ENCODE peak calls at places on chromosome 6, in six cellular contexts. O is endothelial cell, J is Peyer's patch, X is heart left ventricle, Y is nephron progenitor cell, B is left lung. P is an unnamed sample.

GRCh38 chr6:113457156-113457555 is 400.0 kb upstream of the MARCKS start:
- DNase-seq in O (no peak), J (no peak), X (no peak), Y (no peak), B (no peak), P (no peak)

GRCh38 chr6:166581091-166581511 is 5.4 kb downstream of the RAMACL start:
- DNase-seq in O (no peak), J (no peak), X (no peak), Y (no peak), B (no peak), P (no peak)

GRCh38 chr6:797479-798077 is 104.6 kb upstream of the EXOC2 start:
- DNase-seq in O (peak), J (peak), X (no peak), Y (peak), B (no peak), P (peak)

GRCh38 chr6:52346503-52346902 is 15.4 kb upstream of the PAQR8 start:
- DNase-seq in O (no peak), J (no peak), X (no peak), Y (no peak), B (no peak), P (no peak)

GRCh38 chr6:56890683-56891429 is 64.1 kb upstream of the BEND6 start:
- DNase-seq in O (no peak), J (no peak), X (no peak), Y (no peak), B (no peak), P (no peak)

GRCh38 chr6:73299171-73300073 is 36.4 kb upstream of the KHDC1 start:
- DNase-seq in O (no peak), J (no peak), X (no peak), Y (no peak), B (peak), P (no peak)

GRCh38 chr6:110938176-110938575 is 20.3 kb upstream of the GTF3C6 start:
- DNase-seq in O (no peak), J (no peak), X (no peak), Y (no peak), B (no peak), P (no peak)

GRCh38 chr6:149842331-149842730 is 21.8 kb downstream of the LRP11 start:
- DNase-seq in O (no peak), J (no peak), X (no peak), Y (no peak), B (no peak), P (no peak)

GRCh38 chr6:15113587-15113986 is 132.3 kb upstream of the JARID2 start:
- DNase-seq in O (no peak), J (no peak), X (no peak), Y (no peak), B (no peak), P (no peak)

GRCh38 chr6:123118811-123119210 is 122.8 kb downstream of the CLVS2 start:
- DNase-seq in O (no peak), J (no peak), X (no peak), Y (no peak), B (no peak), P (no peak)

GRCh38 chr6:41901882-41902519 is 6.8 kb upstream of the USP49 start:
- DNase-seq in O (peak), J (peak), X (no peak), Y (no peak), B (no peak), P (no peak)

GRCh38 chr6:155181498-155181897 is 82.3 kb upstream of the CLDN20 start:
- DNase-seq in O (no peak), J (no peak), X (no peak), Y (no peak), B (no peak), P (no peak)

GRCh38 chr6:6543181-6543879 is 45.2 kb upstream of the LY86 start:
- DNase-seq in O (no peak), J (no peak), X (no peak), Y (no peak), B (no peak), P (no peak)

GRCh38 chr6:132286298-132287019 is 114.8 kb downstream of the MOXD1 start:
- DNase-seq in O (no peak), J (no peak), X (no peak), Y (no peak), B (no peak), P (no peak)

GRCh38 chr6:71556141-71556540 is 267.5 kb downstream of the OGFRL1 start:
- DNase-seq in O (no peak), J (no peak), X (no peak), Y (no peak), B (peak), P (no peak)

GRCh38 chr6:54291146-54291545 is 17.1 kb upstream of the TINAG start:
- DNase-seq in O (no peak), J (no peak), X (no peak), Y (no peak), B (no peak), P (no peak)

GRCh38 chr6:134908906-134909516 is 40.9 kb downstream of the ALDH8A1 start:
- DNase-seq in O (no peak), J (peak), X (peak), Y (no peak), B (no peak), P (no peak)

GRCh38 chr6:114284281-114284680 is 58.5 kb downstream of the HS3ST5 start:
- DNase-seq in O (no peak), J (no peak), X (no peak), Y (no peak), B (no peak), P (no peak)

GRCh38 chr6:148745926-148746325 is 904 bp upstream of the UST start:
- DNase-seq in O (no peak), J (no peak), X (no peak), Y (no peak), B (no peak), P (no peak)

GRCh38 chr6:109139109-109139508 is 43.8 kb downstream of the CEP57L1 start:
- DNase-seq in O (no peak), J (no peak), X (no peak), Y (no peak), B (no peak), P (no peak)

GRCh38 chr6:139982652-139983051 is 608.2 kb upstream of the CITED2 start:
- DNase-seq in O (no peak), J (no peak), X (no peak), Y (no peak), B (no peak), P (no peak)

GRCh38 chr6:93388070-93388469 is 31.3 kb downstream of the EPHA7 start:
- DNase-seq in O (no peak), J (no peak), X (no peak), Y (no peak), B (no peak), P (no peak)

GRCh38 chr6:52937908-52938307 is 28.4 kb upstream of the GSTA3 start:
- DNase-seq in O (no peak), J (no peak), X (no peak), Y (no peak), B (no peak), P (no peak)

DNA sequence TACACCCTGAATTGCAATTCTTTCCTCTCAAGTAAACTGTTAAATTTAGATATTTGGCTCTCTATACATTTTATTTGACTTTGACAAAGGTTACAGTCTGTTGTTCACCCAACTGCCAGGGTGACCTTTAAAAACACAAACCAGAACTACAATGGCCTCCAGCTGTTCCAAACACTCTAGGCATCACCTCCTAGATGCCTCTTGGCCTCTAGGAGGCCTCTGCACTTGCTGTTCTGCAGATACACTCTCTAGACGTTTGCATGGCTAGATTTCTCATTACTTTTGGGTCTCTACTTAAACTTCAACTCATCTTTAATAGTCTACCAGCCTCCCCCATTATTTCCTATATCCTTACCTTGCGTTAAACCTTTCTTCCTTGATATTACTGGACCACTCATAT is 102.8 kb upstream of the BEND3 start:
- DNase-seq in O (no peak), J (no peak), X (no peak), Y (no peak), B (no peak), P (no peak)
- TF ChIP-seq CTCF in O (no peak), J (no peak), X (no peak), Y (no peak), B (no peak), P (no peak)

GRCh38 chr6:25193865-25194679 is 85.1 kb upstream of the CARMIL1 start:
- DNase-seq in O (no peak), J (no peak), X (no peak), Y (no peak), B (no peak), P (no peak)
- TF ChIP-seq CTCF in O (no peak), J (no peak), X (no peak), Y (no peak), B (no peak), P (no peak)

GRCh38 chr6:34970962-34971361 is 81.9 kb downstream of the ANKS1A start:
- DNase-seq in O (no peak), J (no peak), X (no peak), Y (no peak), B (no peak), P (no peak)

GRCh38 chr6:34969662-34970265 is 80.7 kb downstream of the ANKS1A start:
- DNase-seq in O (no peak), J (no peak), X (no peak), Y (no peak), B (no peak), P (no peak)

GRCh38 chr6:34974249-34974642 is 85.2 kb downstream of the ANKS1A start:
- DNase-seq in O (no peak), J (no peak), X (no peak), Y (no peak), B (no peak), P (no peak)

GRCh38 chr6:34970487-34970886 is 81.4 kb downstream of the ANKS1A start:
- DNase-seq in O (no peak), J (no peak), X (no peak), Y (no peak), B (no peak), P (no peak)

DNA sequence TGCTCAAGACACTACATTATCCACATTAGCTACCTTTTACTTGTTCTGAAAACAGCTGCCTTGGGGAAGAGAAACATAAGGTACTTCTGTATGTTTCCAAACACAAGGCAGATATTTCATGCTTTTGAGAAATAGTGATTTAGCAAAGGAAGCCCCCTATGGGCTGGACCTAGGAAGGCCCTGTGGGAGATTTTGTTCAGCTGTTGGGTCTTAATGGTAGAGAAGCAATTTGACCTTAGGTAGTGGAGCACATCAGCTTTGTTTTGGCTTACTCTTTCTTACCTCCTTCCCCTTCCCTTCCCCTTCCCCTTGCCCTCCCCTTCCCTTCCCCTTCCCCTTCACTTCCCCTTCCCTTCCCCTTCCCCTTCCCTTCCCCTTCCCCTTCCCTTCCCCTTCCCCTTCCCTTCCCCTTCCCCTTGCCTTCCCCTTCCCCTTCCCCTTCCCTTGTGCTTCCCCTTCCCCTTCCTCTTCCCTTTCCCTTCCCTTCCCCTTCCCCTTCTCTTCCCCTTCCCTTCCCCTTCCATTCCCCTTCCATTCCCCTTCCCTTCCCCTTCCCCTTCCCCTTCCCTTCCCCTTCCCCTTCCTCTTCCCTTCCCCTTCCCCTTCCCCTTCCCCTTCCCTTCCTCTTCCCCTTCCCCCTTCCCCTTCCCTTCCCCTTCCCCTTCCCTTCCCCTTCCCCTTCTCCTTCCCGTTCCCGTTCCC is 84.6 kb downstream of the ANKS1A start:
- DNase-seq in O (no peak), J (no peak), X (no peak), Y (no peak), B (no peak), P (no peak)
- TF ChIP-seq CTCF in O (peak), J (no peak), X (no peak), Y (no peak), B (no peak), P (no peak)

DNA sequence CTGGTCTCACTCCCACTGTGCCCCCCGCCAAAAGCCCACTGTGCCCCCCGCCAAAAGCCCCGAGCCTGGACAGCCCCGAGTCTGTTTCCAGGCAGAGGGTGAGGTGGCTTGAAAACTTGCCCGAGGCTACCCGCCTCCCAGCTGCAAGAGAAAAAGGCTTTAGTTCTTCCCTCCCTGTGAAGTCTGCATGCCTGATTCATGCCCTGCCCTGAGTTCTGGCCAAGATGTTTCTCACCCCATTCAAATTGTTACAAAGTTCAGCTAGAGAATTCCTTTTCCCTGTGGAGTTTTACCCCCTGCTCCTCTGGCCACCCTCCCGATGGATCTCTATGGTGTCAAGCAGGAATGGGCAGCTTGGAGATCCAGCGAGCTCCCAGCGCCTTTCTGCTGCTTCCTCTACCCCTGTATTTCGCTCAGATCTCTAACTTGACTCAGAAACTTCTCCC is 298.8 kb upstream of the MAP3K7 start:
- DNase-seq in O (no peak), J (no peak), X (no peak), Y (no peak), B (no peak), P (no peak)
- TF ChIP-seq CTCF in O (no peak), J (no peak), X (no peak), Y (no peak), B (no peak), P (no peak)

DNA sequence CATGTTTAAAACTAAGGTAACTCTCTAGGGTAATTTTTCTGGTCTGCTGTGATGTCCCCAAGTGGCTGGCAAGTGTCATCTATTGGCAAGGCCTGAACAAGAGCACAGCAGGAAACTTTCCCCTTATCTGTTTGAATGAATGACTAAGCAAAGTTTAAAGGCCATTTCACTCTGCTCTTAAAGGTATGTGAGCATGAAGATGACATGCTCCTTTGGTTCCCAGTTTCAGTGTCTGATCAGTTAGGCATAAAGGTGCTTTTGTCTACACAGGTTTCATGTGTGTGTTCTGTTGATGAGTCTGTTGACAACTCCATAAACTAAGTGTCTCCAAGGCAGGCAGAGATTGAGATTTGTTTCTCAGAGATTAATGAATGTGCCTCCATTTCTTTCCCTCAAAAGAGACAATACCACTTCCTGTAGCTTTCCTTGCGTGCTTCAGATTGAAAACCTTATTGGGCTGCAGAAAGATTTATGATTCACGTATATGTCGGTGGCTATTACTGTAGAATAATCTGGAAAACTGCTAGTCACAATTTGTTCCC is 83.9 kb downstream of the MAP3K7 start:
- DNase-seq in O (no peak), J (no peak), X (no peak), Y (no peak), B (no peak), P (no peak)
- TF ChIP-seq CTCF in O (no peak), J (peak), X (no peak), Y (no peak), B (no peak), P (no peak)

DNA sequence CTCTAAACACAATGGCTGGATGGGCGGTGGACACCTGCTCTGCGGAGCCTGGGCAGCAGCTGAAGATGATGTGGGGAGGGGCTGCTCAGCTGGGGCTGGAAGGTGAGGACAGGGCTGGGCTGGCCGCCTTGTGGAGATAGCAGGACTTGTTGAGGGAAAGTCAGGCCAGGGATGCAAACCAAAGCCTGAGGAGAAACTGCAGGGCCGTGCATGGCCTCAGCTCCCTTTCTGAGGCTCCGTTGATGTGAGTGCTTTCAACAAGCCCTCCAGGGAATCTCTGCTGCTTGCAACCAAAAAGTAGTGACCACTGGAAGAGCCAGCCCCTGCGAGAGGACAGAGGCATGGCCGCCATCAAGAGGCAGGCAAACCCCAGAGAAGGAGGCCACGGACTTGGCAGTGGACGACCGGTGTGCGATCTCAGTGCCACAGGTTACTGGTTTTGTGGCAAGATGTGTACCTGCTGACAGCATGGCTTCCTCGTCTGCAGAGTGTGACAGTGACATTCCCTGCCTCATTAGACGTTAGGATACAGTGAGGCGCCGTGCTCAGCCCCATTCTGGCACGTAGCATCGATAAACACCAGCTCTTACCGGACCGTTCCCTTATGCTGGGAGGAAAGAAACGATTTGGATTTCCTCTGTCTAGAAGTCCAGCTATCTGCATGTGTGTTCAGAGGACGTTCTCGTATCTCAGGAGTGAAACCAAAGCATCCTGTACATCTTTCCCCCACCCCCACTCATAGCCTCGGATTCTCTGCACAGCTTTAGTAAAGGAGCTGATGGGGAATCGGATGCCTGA is 37.9 kb downstream of the ERMARD start:
- DNase-seq in O (no peak), J (peak), X (no peak), Y (no peak), B (peak), P (no peak)
- TF ChIP-seq CTCF in O (no peak), J (no peak), X (no peak), Y (no peak), B (no peak), P (peak)

DNA sequence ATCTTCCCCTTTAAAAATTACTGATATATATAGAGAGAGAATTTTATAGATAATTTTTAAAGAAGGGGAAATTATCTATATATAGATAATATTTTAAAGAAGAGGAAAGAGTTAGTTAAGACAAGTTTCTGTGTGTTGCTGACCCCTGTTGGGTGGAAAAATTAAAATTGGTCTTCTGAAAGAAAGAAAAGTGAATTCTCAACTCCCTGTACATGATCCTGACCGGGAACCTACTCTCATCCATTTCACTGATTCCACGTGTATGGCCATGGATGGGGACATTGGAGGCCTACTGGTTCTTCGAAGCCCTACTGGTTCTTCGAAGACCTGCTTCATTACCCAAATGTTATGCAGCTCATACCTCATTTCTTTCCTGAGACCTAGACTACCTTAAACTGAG is 53.0 kb upstream of the TCF21 start:
- DNase-seq in O (no peak), J (no peak), X (no peak), Y (no peak), B (no peak), P (no peak)
- TF ChIP-seq CTCF in O (no peak), J (no peak), X (no peak), Y (no peak), B (no peak), P (no peak)

DNA sequence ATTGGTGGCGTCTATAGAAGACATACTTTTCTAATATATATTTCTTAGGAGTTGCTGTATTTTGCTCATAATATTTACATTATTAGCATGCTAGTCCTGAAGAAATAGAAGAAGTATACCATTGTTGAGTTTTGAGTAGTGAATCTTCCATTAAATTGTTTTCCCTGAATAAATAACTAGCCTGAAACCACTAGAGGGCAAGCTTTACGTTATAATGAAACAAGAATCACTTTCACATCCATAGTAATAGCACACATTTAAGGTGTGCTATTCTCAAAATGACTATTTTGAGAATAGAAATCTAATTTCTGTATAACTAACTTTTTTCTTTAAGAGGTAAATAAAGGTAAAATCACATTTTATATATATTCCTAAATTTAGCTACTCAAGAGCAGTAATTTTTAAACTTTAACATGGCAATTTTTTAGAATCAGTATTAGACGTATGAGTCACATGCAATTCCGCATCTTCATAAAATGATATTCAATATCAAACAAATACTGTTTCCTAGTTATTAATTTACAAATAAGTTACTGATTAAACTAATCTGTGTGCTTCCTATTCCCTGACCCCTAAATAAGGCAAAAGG is 213.2 kb upstream of the MANEA start:
- DNase-seq in O (no peak), J (no peak), X (no peak), Y (no peak), B (no peak), P (no peak)
- TF ChIP-seq CTCF in O (peak), J (peak), X (peak), Y (peak), B (no peak), P (peak)

DNA sequence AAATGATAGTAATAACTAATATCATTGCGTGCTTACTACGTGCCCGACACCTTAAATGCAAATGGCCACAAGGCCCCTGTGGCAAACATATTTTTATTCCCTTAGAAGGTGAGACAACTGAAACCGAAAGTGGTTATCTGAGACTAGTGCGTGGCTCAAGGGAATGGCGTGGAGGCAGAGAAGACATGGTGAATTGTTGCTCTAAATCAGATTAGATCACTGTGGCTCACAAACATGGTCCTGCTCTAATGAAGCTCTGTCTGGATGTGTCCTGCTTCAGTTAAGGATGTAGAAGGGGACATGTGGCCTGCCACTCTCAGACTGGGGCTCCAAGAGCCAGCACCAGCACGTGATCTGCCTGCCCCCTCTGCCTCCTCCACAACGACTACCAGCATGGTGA is 124.2 kb upstream of the GMDS start:
- DNase-seq in O (no peak), J (no peak), X (no peak), Y (no peak), B (no peak), P (no peak)
- TF ChIP-seq CTCF in O (no peak), J (no peak), X (no peak), Y (no peak), B (no peak), P (no peak)